ENCODE peak calls at places on chromosomes 16 and 17, in five cellular contexts. Q, K, C, O and D are unnamed samples.

GRCh38 chr17:3683054-3683511 is 12.9 kb downstream of the P2RX5 start:
- DNase-seq in Q (peak; percentile 28), K (peak; percentile 34), C (peak; percentile 63), O (peak; percentile 56), D (peak; percentile 41)

GRCh38 chr16:49632798-49633189 is 223.1 kb downstream of the ZNF423 start:
- DNase-seq in Q (no peak), K (no peak), C (no peak), O (no peak), D (no peak)

GRCh38 chr16:24850289-24850931 is 4.6 kb downstream of the SLC5A11 start:
- DNase-seq in Q (no peak), K (no peak), C (no peak), O (no peak), D (no peak)

GRCh38 chr17:80704381-80704819 is 159.8 kb downstream of the RPTOR start:
- DNase-seq in Q (peak; percentile 19), K (no peak), C (no peak), O (no peak), D (no peak)

GRCh38 chr17:10215286-10215685 is 16.9 kb upstream of the GAS7 start:
- DNase-seq in Q (no peak), K (no peak), C (no peak), O (no peak), D (no peak)

GRCh38 chr16:55668337-55669281 is 12.8 kb downstream of the SLC6A2 start:
- DNase-seq in Q (no peak), K (no peak), C (no peak), O (no peak), D (no peak)

GRCh38 chr16:48491517-48491916 is 106.3 kb upstream of the SIAH1 start:
- DNase-seq in Q (no peak), K (no peak), C (no peak), O (no peak), D (no peak)

GRCh38 chr17:31724026-31724425 is 135.0 kb downstream of the COPRS start:
- DNase-seq in Q (no peak), K (no peak), C (no peak), O (no peak), D (no peak)

GRCh38 chr16:19831678-19832077 is 53.0 kb downstream of the GPRC5B start:
- DNase-seq in Q (no peak), K (no peak), C (no peak), O (no peak), D (no peak)

GRCh38 chr17:78114831-78115723 is 13.5 kb downstream of the TMC6 start:
- DNase-seq in Q (no peak), K (no peak), C (no peak), O (no peak), D (no peak)

GRCh38 chr17:82021728-82022309 is 859 bp downstream of the CENPX start:
- DNase-seq in Q (no peak), K (no peak), C (no peak), O (no peak), D (no peak)

GRCh38 chr17:17693955-17694228 is 12.6 kb downstream of the RAI1 start:
- DNase-seq in Q (no peak), K (no peak), C (peak; percentile 38), O (no peak), D (no peak)

GRCh38 chr16:67844441-67844840 is 2.3 kb upstream of the NUTF2 start:
- DNase-seq in Q (no peak), K (no peak), C (peak; percentile 50), O (no peak), D (no peak)

GRCh38 chr17:81902023-81902652 is at the start of gene NPB:
- DNase-seq in Q (peak; percentile 36), K (no peak), C (peak; percentile 74), O (no peak), D (no peak)

GRCh38 chr16:19291459-19291858 is 5.9 kb downstream of the CLEC19A start:
- DNase-seq in Q (peak; percentile 7), K (no peak), C (peak; percentile 96), O (no peak), D (no peak)

GRCh38 chr16:80507538-80507937 is 33.3 kb upstream of the DYNLRB2 start:
- DNase-seq in Q (no peak), K (no peak), C (no peak), O (no peak), D (no peak)

GRCh38 chr16:87723224-87723619 is 42.6 kb downstream of the KLHDC4 start:
- DNase-seq in Q (peak; percentile 27), K (no peak), C (no peak), O (no peak), D (no peak)

GRCh38 chr17:82594571-82594970 is 53.7 kb downstream of the WDR45B start:
- DNase-seq in Q (no peak), K (no peak), C (no peak), O (no peak), D (no peak)

GRCh38 chr17:8311131-8311790 is 1.2 kb downstream of the ARHGEF15 start:
- DNase-seq in Q (no peak), K (no peak), C (no peak), O (no peak), D (no peak)

GRCh38 chr17:6639014-6639650 is 1.4 kb downstream of the KIAA0753 start:
- DNase-seq in Q (no peak), K (no peak), C (no peak), O (no peak), D (no peak)

GRCh38 chr16:66603537-66604375 is 748 bp upstream of the CMTM3 start:
- DNase-seq in Q (peak; percentile 75), K (peak; percentile 53), C (peak; percentile 87), O (peak; percentile 73), D (peak; percentile 53)

GRCh38 chr16:4404247-4404966 is 12.0 kb downstream of the CORO7 start:
- DNase-seq in Q (no peak), K (no peak), C (peak; percentile 85), O (no peak), D (no peak)

GRCh38 chr16:57283214-57283955 is 1.1 kb downstream of the PLLP start:
- DNase-seq in Q (no peak), K (no peak), C (no peak), O (no peak), D (no peak)

GRCh38 chr17:64058547-64059115 is 38.2 kb upstream of the ICAM2 start:
- DNase-seq in Q (no peak), K (no peak), C (no peak), O (no peak), D (no peak)

GRCh38 chr17:80798595-80799552 is 192.8 kb upstream of the CHMP6 start:
- DNase-seq in Q (no peak), K (no peak), C (no peak), O (no peak), D (no peak)